ENCODE peak calls at places on chromosomes 6 and 20, in ten cellular contexts. One of them, this sample, is unnamed.

GRCh38 chr6:47977314-47977713 is 133.7 kb downstream of the PTCHD4 start:
- DNase-seq in progenitor cell of endocrine pancreas: no peak
- DNase-seq in CD8-positive, alpha-beta T cell: no peak
- DNase-seq in ELR: no peak
- DNase-seq in glutamatergic neuron: no peak
- DNase-seq in activated CD4-positive, alpha-beta T cell treated with anti-CD3 and anti-CD28 coated beads, Interleukin-2, amount 10 ng/mL, durations not matched to agents 24 days and 14 days: no peak
- DNase-seq in activated CD4-positive, CD25-positive, alpha-beta regulatory T cell: no peak
- DNase-seq in sciatic nerve: no peak
- DNase-seq in NCI-H748 treated with DMSO at 0.1 percent for 48 hours: no peak
- DNase-seq in amniotic epithelial cell: no peak
- DNase-seq in this sample: no peak

GRCh38 chr6:7820288-7820835 is 90.2 kb downstream of the TXNDC5 start:
- DNase-seq in amniotic epithelial cell: no peak
- DNase-seq in progenitor cell of endocrine pancreas: no peak
- DNase-seq in activated CD4-positive, CD25-positive, alpha-beta regulatory T cell: no peak
- DNase-seq in activated CD4-positive, alpha-beta T cell treated with anti-CD3 and anti-CD28 coated beads, Interleukin-2, amount 10 ng/mL, durations not matched to agents 24 days and 14 days: no peak
- DNase-seq in NCI-H748 treated with DMSO at 0.1 percent for 48 hours: no peak
- DNase-seq in glutamatergic neuron: no peak
- DNase-seq in CD8-positive, alpha-beta T cell: no peak
- DNase-seq in ELR: no peak
- DNase-seq in sciatic nerve: no peak
- DNase-seq in this sample: no peak

GRCh38 chr6:147173140-147173539 is 31.1 kb upstream of the STXBP5 start:
- DNase-seq in activated CD4-positive, CD25-positive, alpha-beta regulatory T cell: no peak
- DNase-seq in NCI-H748 treated with DMSO at 0.1 percent for 48 hours: no peak
- DNase-seq in CD8-positive, alpha-beta T cell: no peak
- DNase-seq in amniotic epithelial cell: peak; percentile 13
- DNase-seq in activated CD4-positive, alpha-beta T cell treated with anti-CD3 and anti-CD28 coated beads, Interleukin-2, amount 10 ng/mL, durations not matched to agents 24 days and 14 days: no peak
- DNase-seq in sciatic nerve: no peak
- DNase-seq in progenitor cell of endocrine pancreas: no peak
- DNase-seq in glutamatergic neuron: no peak
- DNase-seq in ELR: no peak
- DNase-seq in this sample: no peak

GRCh38 chr20:4726710-4727391 is 5.1 kb downstream of the PRND start:
- DNase-seq in activated CD4-positive, alpha-beta T cell treated with anti-CD3 and anti-CD28 coated beads, Interleukin-2, amount 10 ng/mL, durations not matched to agents 24 days and 14 days: peak; percentile 81
- DNase-seq in NCI-H748 treated with DMSO at 0.1 percent for 48 hours: no peak
- DNase-seq in glutamatergic neuron: no peak
- DNase-seq in activated CD4-positive, CD25-positive, alpha-beta regulatory T cell: no peak
- DNase-seq in progenitor cell of endocrine pancreas: no peak
- DNase-seq in ELR: peak; percentile 72
- DNase-seq in sciatic nerve: no peak
- DNase-seq in CD8-positive, alpha-beta T cell: peak; percentile 62
- DNase-seq in amniotic epithelial cell: peak; percentile 73
- DNase-seq in this sample: no peak

GRCh38 chr6:43811101-43812099 is 41.4 kb downstream of the VEGFA start:
- DNase-seq in sciatic nerve: no peak
- DNase-seq in amniotic epithelial cell: no peak
- DNase-seq in NCI-H748 treated with DMSO at 0.1 percent for 48 hours: no peak
- DNase-seq in activated CD4-positive, alpha-beta T cell treated with anti-CD3 and anti-CD28 coated beads, Interleukin-2, amount 10 ng/mL, durations not matched to agents 24 days and 14 days: no peak
- DNase-seq in activated CD4-positive, CD25-positive, alpha-beta regulatory T cell: no peak
- DNase-seq in progenitor cell of endocrine pancreas: no peak
- DNase-seq in CD8-positive, alpha-beta T cell: no peak
- DNase-seq in glutamatergic neuron: no peak
- DNase-seq in ELR: no peak
- DNase-seq in this sample: no peak

GRCh38 chr6:33683051-33683571 is 28.4 kb downstream of the UQCC2 start:
- DNase-seq in glutamatergic neuron: no peak
- DNase-seq in activated CD4-positive, CD25-positive, alpha-beta regulatory T cell: no peak
- DNase-seq in CD8-positive, alpha-beta T cell: peak; percentile 75
- DNase-seq in NCI-H748 treated with DMSO at 0.1 percent for 48 hours: no peak
- DNase-seq in sciatic nerve: no peak
- DNase-seq in amniotic epithelial cell: no peak
- DNase-seq in ELR: no peak
- DNase-seq in activated CD4-positive, alpha-beta T cell treated with anti-CD3 and anti-CD28 coated beads, Interleukin-2, amount 10 ng/mL, durations not matched to agents 24 days and 14 days: peak; percentile 74
- DNase-seq in progenitor cell of endocrine pancreas: no peak
- DNase-seq in this sample: no peak

GRCh38 chr20:19867074-19867473 is 109.0 kb downstream of the RIN2 start:
- DNase-seq in activated CD4-positive, alpha-beta T cell treated with anti-CD3 and anti-CD28 coated beads, Interleukin-2, amount 10 ng/mL, durations not matched to agents 24 days and 14 days: no peak
- DNase-seq in activated CD4-positive, CD25-positive, alpha-beta regulatory T cell: no peak
- DNase-seq in CD8-positive, alpha-beta T cell: no peak
- DNase-seq in glutamatergic neuron: no peak
- DNase-seq in amniotic epithelial cell: peak; percentile 91
- DNase-seq in NCI-H748 treated with DMSO at 0.1 percent for 48 hours: no peak
- DNase-seq in progenitor cell of endocrine pancreas: no peak
- DNase-seq in ELR: peak; percentile 77
- DNase-seq in sciatic nerve: no peak
- DNase-seq in this sample: no peak

GRCh38 chr6:16799279-16800193 is 38.3 kb upstream of the ATXN1 start:
- DNase-seq in progenitor cell of endocrine pancreas: no peak
- DNase-seq in NCI-H748 treated with DMSO at 0.1 percent for 48 hours: no peak
- DNase-seq in CD8-positive, alpha-beta T cell: no peak
- DNase-seq in amniotic epithelial cell: no peak
- DNase-seq in activated CD4-positive, CD25-positive, alpha-beta regulatory T cell: no peak
- DNase-seq in glutamatergic neuron: no peak
- DNase-seq in sciatic nerve: no peak
- DNase-seq in ELR: peak; percentile 73
- DNase-seq in activated CD4-positive, alpha-beta T cell treated with anti-CD3 and anti-CD28 coated beads, Interleukin-2, amount 10 ng/mL, durations not matched to agents 24 days and 14 days: no peak
- DNase-seq in this sample: no peak

GRCh38 chr6:130513770-130514169 is 148.0 kb downstream of the TMEM200A start:
- DNase-seq in activated CD4-positive, alpha-beta T cell treated with anti-CD3 and anti-CD28 coated beads, Interleukin-2, amount 10 ng/mL, durations not matched to agents 24 days and 14 days: peak; percentile 94
- DNase-seq in glutamatergic neuron: no peak
- DNase-seq in CD8-positive, alpha-beta T cell: peak; percentile 38
- DNase-seq in ELR: peak; percentile 67
- DNase-seq in progenitor cell of endocrine pancreas: no peak
- DNase-seq in activated CD4-positive, CD25-positive, alpha-beta regulatory T cell: no peak
- DNase-seq in amniotic epithelial cell: peak; percentile 75
- DNase-seq in sciatic nerve: no peak
- DNase-seq in NCI-H748 treated with DMSO at 0.1 percent for 48 hours: no peak
- DNase-seq in this sample: no peak

GRCh38 chr6:143734641-143735063 is 56.9 kb downstream of the PHACTR2 start:
- DNase-seq in sciatic nerve: no peak
- DNase-seq in activated CD4-positive, alpha-beta T cell treated with anti-CD3 and anti-CD28 coated beads, Interleukin-2, amount 10 ng/mL, durations not matched to agents 24 days and 14 days: no peak
- DNase-seq in amniotic epithelial cell: no peak
- DNase-seq in ELR: no peak
- DNase-seq in progenitor cell of endocrine pancreas: no peak
- DNase-seq in CD8-positive, alpha-beta T cell: no peak
- DNase-seq in activated CD4-positive, CD25-positive, alpha-beta regulatory T cell: no peak
- DNase-seq in glutamatergic neuron: no peak
- DNase-seq in NCI-H748 treated with DMSO at 0.1 percent for 48 hours: no peak
- DNase-seq in this sample: no peak

GRCh38 chr20:48375804-48376203 is 452.0 kb downstream of the PREX1 start:
- DNase-seq in CD8-positive, alpha-beta T cell: no peak
- DNase-seq in sciatic nerve: no peak
- DNase-seq in NCI-H748 treated with DMSO at 0.1 percent for 48 hours: no peak
- DNase-seq in activated CD4-positive, alpha-beta T cell treated with anti-CD3 and anti-CD28 coated beads, Interleukin-2, amount 10 ng/mL, durations not matched to agents 24 days and 14 days: no peak
- DNase-seq in ELR: no peak
- DNase-seq in activated CD4-positive, CD25-positive, alpha-beta regulatory T cell: no peak
- DNase-seq in glutamatergic neuron: no peak
- DNase-seq in progenitor cell of endocrine pancreas: no peak
- DNase-seq in amniotic epithelial cell: no peak
- DNase-seq in this sample: no peak

GRCh38 chr6:138569970-138570715 is 70.8 kb upstream of the NHSL1 start:
- DNase-seq in NCI-H748 treated with DMSO at 0.1 percent for 48 hours: no peak
- DNase-seq in progenitor cell of endocrine pancreas: no peak
- DNase-seq in sciatic nerve: no peak
- DNase-seq in CD8-positive, alpha-beta T cell: no peak
- DNase-seq in glutamatergic neuron: no peak
- DNase-seq in activated CD4-positive, alpha-beta T cell treated with anti-CD3 and anti-CD28 coated beads, Interleukin-2, amount 10 ng/mL, durations not matched to agents 24 days and 14 days: no peak
- DNase-seq in ELR: no peak
- DNase-seq in activated CD4-positive, CD25-positive, alpha-beta regulatory T cell: no peak
- DNase-seq in amniotic epithelial cell: no peak
- DNase-seq in this sample: no peak

GRCh38 chr6:147903931-147904330 is 395.4 kb downstream of the SAMD5 start:
- DNase-seq in amniotic epithelial cell: no peak
- DNase-seq in CD8-positive, alpha-beta T cell: no peak
- DNase-seq in activated CD4-positive, alpha-beta T cell treated with anti-CD3 and anti-CD28 coated beads, Interleukin-2, amount 10 ng/mL, durations not matched to agents 24 days and 14 days: no peak
- DNase-seq in glutamatergic neuron: no peak
- DNase-seq in ELR: no peak
- DNase-seq in NCI-H748 treated with DMSO at 0.1 percent for 48 hours: no peak
- DNase-seq in progenitor cell of endocrine pancreas: no peak
- DNase-seq in activated CD4-positive, CD25-positive, alpha-beta regulatory T cell: no peak
- DNase-seq in sciatic nerve: no peak
- DNase-seq in this sample: no peak

GRCh38 chr20:47189060-47189459 is 167.4 kb downstream of the ZMYND8 start:
- DNase-seq in activated CD4-positive, alpha-beta T cell treated with anti-CD3 and anti-CD28 coated beads, Interleukin-2, amount 10 ng/mL, durations not matched to agents 24 days and 14 days: no peak
- DNase-seq in sciatic nerve: no peak
- DNase-seq in activated CD4-positive, CD25-positive, alpha-beta regulatory T cell: no peak
- DNase-seq in progenitor cell of endocrine pancreas: no peak
- DNase-seq in ELR: no peak
- DNase-seq in NCI-H748 treated with DMSO at 0.1 percent for 48 hours: no peak
- DNase-seq in glutamatergic neuron: no peak
- DNase-seq in CD8-positive, alpha-beta T cell: no peak
- DNase-seq in amniotic epithelial cell: peak; percentile 49
- DNase-seq in this sample: no peak

GRCh38 chr6:572596-573265 is 84.2 kb downstream of the HUS1B start:
- DNase-seq in ELR: no peak
- DNase-seq in NCI-H748 treated with DMSO at 0.1 percent for 48 hours: no peak
- DNase-seq in CD8-positive, alpha-beta T cell: no peak
- DNase-seq in activated CD4-positive, alpha-beta T cell treated with anti-CD3 and anti-CD28 coated beads, Interleukin-2, amount 10 ng/mL, durations not matched to agents 24 days and 14 days: no peak
- DNase-seq in progenitor cell of endocrine pancreas: no peak
- DNase-seq in sciatic nerve: no peak
- DNase-seq in amniotic epithelial cell: peak; percentile 25
- DNase-seq in glutamatergic neuron: no peak
- DNase-seq in activated CD4-positive, CD25-positive, alpha-beta regulatory T cell: no peak
- DNase-seq in this sample: no peak

GRCh38 chr6:37058084-37058586 is 52.7 kb downstream of the FGD2 start:
- DNase-seq in activated CD4-positive, CD25-positive, alpha-beta regulatory T cell: no peak
- DNase-seq in ELR: peak; percentile 50
- DNase-seq in glutamatergic neuron: no peak
- DNase-seq in sciatic nerve: no peak
- DNase-seq in NCI-H748 treated with DMSO at 0.1 percent for 48 hours: no peak
- DNase-seq in activated CD4-positive, alpha-beta T cell treated with anti-CD3 and anti-CD28 coated beads, Interleukin-2, amount 10 ng/mL, durations not matched to agents 24 days and 14 days: no peak
- DNase-seq in amniotic epithelial cell: peak; percentile 49
- DNase-seq in progenitor cell of endocrine pancreas: no peak
- DNase-seq in CD8-positive, alpha-beta T cell: no peak
- DNase-seq in this sample: no peak

GRCh38 chr6:123759472-123759871 is 44.2 kb upstream of the NKAIN2 start:
- DNase-seq in activated CD4-positive, alpha-beta T cell treated with anti-CD3 and anti-CD28 coated beads, Interleukin-2, amount 10 ng/mL, durations not matched to agents 24 days and 14 days: no peak
- DNase-seq in progenitor cell of endocrine pancreas: no peak
- DNase-seq in amniotic epithelial cell: no peak
- DNase-seq in NCI-H748 treated with DMSO at 0.1 percent for 48 hours: no peak
- DNase-seq in sciatic nerve: no peak
- DNase-seq in ELR: no peak
- DNase-seq in activated CD4-positive, CD25-positive, alpha-beta regulatory T cell: no peak
- DNase-seq in glutamatergic neuron: no peak
- DNase-seq in CD8-positive, alpha-beta T cell: no peak
- DNase-seq in this sample: no peak

GRCh38 chr6:153058291-153058690 is 55.8 kb upstream of the MTRF1L start:
- DNase-seq in glutamatergic neuron: no peak
- DNase-seq in sciatic nerve: no peak
- DNase-seq in activated CD4-positive, alpha-beta T cell treated with anti-CD3 and anti-CD28 coated beads, Interleukin-2, amount 10 ng/mL, durations not matched to agents 24 days and 14 days: no peak
- DNase-seq in progenitor cell of endocrine pancreas: no peak
- DNase-seq in amniotic epithelial cell: peak; percentile 59
- DNase-seq in ELR: peak; percentile 73
- DNase-seq in NCI-H748 treated with DMSO at 0.1 percent for 48 hours: no peak
- DNase-seq in activated CD4-positive, CD25-positive, alpha-beta regulatory T cell: no peak
- DNase-seq in CD8-positive, alpha-beta T cell: no peak
- DNase-seq in this sample: no peak

GRCh38 chr20:17613328-17614175 is 43.7 kb downstream of the DSTN start:
- DNase-seq in sciatic nerve: peak; percentile 66
- DNase-seq in progenitor cell of endocrine pancreas: no peak
- DNase-seq in glutamatergic neuron: peak; percentile 16
- DNase-seq in CD8-positive, alpha-beta T cell: no peak
- DNase-seq in activated CD4-positive, CD25-positive, alpha-beta regulatory T cell: no peak
- DNase-seq in ELR: no peak
- DNase-seq in NCI-H748 treated with DMSO at 0.1 percent for 48 hours: no peak
- DNase-seq in activated CD4-positive, alpha-beta T cell treated with anti-CD3 and anti-CD28 coated beads, Interleukin-2, amount 10 ng/mL, durations not matched to agents 24 days and 14 days: no peak
- DNase-seq in amniotic epithelial cell: no peak
- DNase-seq in this sample: no peak

GRCh38 chr20:62139636-62140035 is 3.6 kb downstream of the PSMA7 start:
- DNase-seq in amniotic epithelial cell: no peak
- DNase-seq in CD8-positive, alpha-beta T cell: no peak
- DNase-seq in activated CD4-positive, CD25-positive, alpha-beta regulatory T cell: no peak
- DNase-seq in progenitor cell of endocrine pancreas: no peak
- DNase-seq in ELR: no peak
- DNase-seq in glutamatergic neuron: no peak
- DNase-seq in sciatic nerve: no peak
- DNase-seq in NCI-H748 treated with DMSO at 0.1 percent for 48 hours: no peak
- DNase-seq in activated CD4-positive, alpha-beta T cell treated with anti-CD3 and anti-CD28 coated beads, Interleukin-2, amount 10 ng/mL, durations not matched to agents 24 days and 14 days: no peak
- DNase-seq in this sample: no peak

GRCh38 chr6:17574871-17575560 is 25.1 kb upstream of the FAM8A1 start:
- DNase-seq in ELR: peak; percentile 73
- DNase-seq in CD8-positive, alpha-beta T cell: no peak
- DNase-seq in progenitor cell of endocrine pancreas: no peak
- DNase-seq in NCI-H748 treated with DMSO at 0.1 percent for 48 hours: no peak
- DNase-seq in activated CD4-positive, alpha-beta T cell treated with anti-CD3 and anti-CD28 coated beads, Interleukin-2, amount 10 ng/mL, durations not matched to agents 24 days and 14 days: peak; percentile 30
- DNase-seq in amniotic epithelial cell: peak; percentile 85
- DNase-seq in glutamatergic neuron: no peak
- DNase-seq in activated CD4-positive, CD25-positive, alpha-beta regulatory T cell: no peak
- DNase-seq in sciatic nerve: no peak
- DNase-seq in this sample: no peak

GRCh38 chr6:69276204-69276603 is 520.6 kb downstream of the LMBRD1 start:
- DNase-seq in ELR: no peak
- DNase-seq in CD8-positive, alpha-beta T cell: no peak
- DNase-seq in progenitor cell of endocrine pancreas: no peak
- DNase-seq in activated CD4-positive, alpha-beta T cell treated with anti-CD3 and anti-CD28 coated beads, Interleukin-2, amount 10 ng/mL, durations not matched to agents 24 days and 14 days: no peak
- DNase-seq in NCI-H748 treated with DMSO at 0.1 percent for 48 hours: no peak
- DNase-seq in activated CD4-positive, CD25-positive, alpha-beta regulatory T cell: no peak
- DNase-seq in glutamatergic neuron: no peak
- DNase-seq in sciatic nerve: no peak
- DNase-seq in amniotic epithelial cell: no peak
- DNase-seq in this sample: no peak

GRCh38 chr6:138038148-138038870 is 68.9 kb downstream of the PERP start:
- DNase-seq in progenitor cell of endocrine pancreas: no peak
- DNase-seq in activated CD4-positive, CD25-positive, alpha-beta regulatory T cell: no peak
- DNase-seq in ELR: no peak
- DNase-seq in amniotic epithelial cell: no peak
- DNase-seq in activated CD4-positive, alpha-beta T cell treated with anti-CD3 and anti-CD28 coated beads, Interleukin-2, amount 10 ng/mL, durations not matched to agents 24 days and 14 days: no peak
- DNase-seq in glutamatergic neuron: no peak
- DNase-seq in NCI-H748 treated with DMSO at 0.1 percent for 48 hours: peak; percentile 48
- DNase-seq in CD8-positive, alpha-beta T cell: no peak
- DNase-seq in sciatic nerve: no peak
- DNase-seq in this sample: no peak

GRCh38 chr20:34710568-34710839 is 6.4 kb downstream of the TP53INP2 start:
- DNase-seq in glutamatergic neuron: no peak
- DNase-seq in sciatic nerve: no peak
- DNase-seq in activated CD4-positive, alpha-beta T cell treated with anti-CD3 and anti-CD28 coated beads, Interleukin-2, amount 10 ng/mL, durations not matched to agents 24 days and 14 days: no peak
- DNase-seq in NCI-H748 treated with DMSO at 0.1 percent for 48 hours: no peak
- DNase-seq in activated CD4-positive, CD25-positive, alpha-beta regulatory T cell: no peak
- DNase-seq in progenitor cell of endocrine pancreas: no peak
- DNase-seq in CD8-positive, alpha-beta T cell: no peak
- DNase-seq in ELR: no peak
- DNase-seq in amniotic epithelial cell: no peak
- DNase-seq in this sample: no peak

GRCh38 chr6:37709250-37709931 is 11.7 kb upstream of the MDGA1 start:
- DNase-seq in ELR: peak; percentile 57
- DNase-seq in activated CD4-positive, CD25-positive, alpha-beta regulatory T cell: no peak
- DNase-seq in amniotic epithelial cell: no peak
- DNase-seq in progenitor cell of endocrine pancreas: no peak
- DNase-seq in sciatic nerve: no peak
- DNase-seq in glutamatergic neuron: no peak
- DNase-seq in activated CD4-positive, alpha-beta T cell treated with anti-CD3 and anti-CD28 coated beads, Interleukin-2, amount 10 ng/mL, durations not matched to agents 24 days and 14 days: no peak
- DNase-seq in CD8-positive, alpha-beta T cell: no peak
- DNase-seq in NCI-H748 treated with DMSO at 0.1 percent for 48 hours: no peak
- DNase-seq in this sample: no peak

GRCh38 chr20:48760403-48760889 is 67.4 kb downstream of the PREX1 start:
- DNase-seq in sciatic nerve: no peak
- DNase-seq in ELR: peak; percentile 83
- DNase-seq in activated CD4-positive, alpha-beta T cell treated with anti-CD3 and anti-CD28 coated beads, Interleukin-2, amount 10 ng/mL, durations not matched to agents 24 days and 14 days: peak; percentile 93
- DNase-seq in CD8-positive, alpha-beta T cell: peak; percentile 93
- DNase-seq in activated CD4-positive, CD25-positive, alpha-beta regulatory T cell: no peak
- DNase-seq in glutamatergic neuron: no peak
- DNase-seq in progenitor cell of endocrine pancreas: no peak
- DNase-seq in amniotic epithelial cell: peak; percentile 39
- DNase-seq in NCI-H748 treated with DMSO at 0.1 percent for 48 hours: no peak
- DNase-seq in this sample: peak; percentile 85

GRCh38 chr20:33119725-33120720 is 40.6 kb downstream of the BPIFB4 start:
- DNase-seq in progenitor cell of endocrine pancreas: no peak
- DNase-seq in sciatic nerve: no peak
- DNase-seq in ELR: peak; percentile 52
- DNase-seq in activated CD4-positive, alpha-beta T cell treated with anti-CD3 and anti-CD28 coated beads, Interleukin-2, amount 10 ng/mL, durations not matched to agents 24 days and 14 days: no peak
- DNase-seq in NCI-H748 treated with DMSO at 0.1 percent for 48 hours: no peak
- DNase-seq in glutamatergic neuron: no peak
- DNase-seq in amniotic epithelial cell: no peak
- DNase-seq in CD8-positive, alpha-beta T cell: no peak
- DNase-seq in activated CD4-positive, CD25-positive, alpha-beta regulatory T cell: no peak
- DNase-seq in this sample: no peak

GRCh38 chr6:22956029-22956715 is 386.8 kb downstream of the HDGFL1 start:
- DNase-seq in sciatic nerve: no peak
- DNase-seq in CD8-positive, alpha-beta T cell: no peak
- DNase-seq in activated CD4-positive, CD25-positive, alpha-beta regulatory T cell: no peak
- DNase-seq in glutamatergic neuron: no peak
- DNase-seq in NCI-H748 treated with DMSO at 0.1 percent for 48 hours: no peak
- DNase-seq in activated CD4-positive, alpha-beta T cell treated with anti-CD3 and anti-CD28 coated beads, Interleukin-2, amount 10 ng/mL, durations not matched to agents 24 days and 14 days: no peak
- DNase-seq in amniotic epithelial cell: no peak
- DNase-seq in ELR: no peak
- DNase-seq in progenitor cell of endocrine pancreas: no peak
- DNase-seq in this sample: no peak